ENCODE peak calls at places on chromosomes 2 and 18, in seven cellular contexts. P, M, J, L, U, Y and Z are unnamed samples.

GRCh38 chr18:39571511-39571910 is 2005.9 kb upstream of the CELF4 start:
- DNase-seq in P (no peak), M (peak; percentile 41), J (no peak), L (no peak), U (no peak), Y (peak; percentile 80), Z (no peak)

GRCh38 chr2:193837368-193837767 is 1642.6 kb upstream of the TMEFF2 start:
- DNase-seq in P (no peak), M (no peak), J (no peak), L (no peak), U (no peak), Y (no peak), Z (no peak)

GRCh38 chr2:227153307-227153706 is 10.7 kb downstream of the COL4A4 start:
- DNase-seq in P (no peak), M (no peak), J (no peak), L (no peak), U (no peak), Y (no peak), Z (no peak)

GRCh38 chr2:9558948-9559381 is 3.3 kb upstream of the ADAM17 start:
- DNase-seq in P (no peak), M (no peak), J (peak; percentile 93), L (no peak), U (no peak), Y (no peak), Z (no peak)

GRCh38 chr2:236887519-236887918 is 198.2 kb upstream of the COPS8 start:
- DNase-seq in P (peak; percentile 53), M (no peak), J (no peak), L (no peak), U (no peak), Y (peak; percentile 9), Z (no peak)

GRCh38 chr2:186543561-186544131 is 46.2 kb upstream of the ITGAV start:
- DNase-seq in P (no peak), M (no peak), J (no peak), L (no peak), U (no peak), Y (peak; percentile 12), Z (no peak)

GRCh38 chr2:24365051-24365450 is 4.7 kb upstream of the ITSN2 start:
- DNase-seq in P (no peak), M (no peak), J (peak; percentile 29), L (peak; percentile 90), U (no peak), Y (no peak), Z (peak; percentile 94)

GRCh38 chr2:225737556-225737955 is 338.0 kb downstream of the NYAP2 start:
- DNase-seq in P (no peak), M (no peak), J (peak; percentile 39), L (no peak), U (no peak), Y (no peak), Z (no peak)

GRCh38 chr2:141417246-141417797 is 713.5 kb downstream of the LRP1B start:
- DNase-seq in P (no peak), M (no peak), J (no peak), L (no peak), U (no peak), Y (no peak), Z (no peak)

GRCh38 chr2:195330513-195330956 is 326.5 kb upstream of the SLC39A10 start:
- DNase-seq in P (no peak), M (no peak), J (no peak), L (no peak), U (no peak), Y (no peak), Z (no peak)

GRCh38 chr18:3061581-3062416 is 48.9 kb upstream of the LPIN2 start:
- DNase-seq in P (no peak), M (no peak), J (no peak), L (no peak), U (no peak), Y (no peak), Z (no peak)

GRCh38 chr2:217905395-217905794 is 97.4 kb downstream of the TNS1 start:
- DNase-seq in P (no peak), M (no peak), J (no peak), L (peak; percentile 88), U (no peak), Y (no peak), Z (no peak)

GRCh38 chr2:119156891-119157773 is 1.4 kb downstream of the C1QL2 start:
- DNase-seq in P (no peak), M (no peak), J (no peak), L (no peak), U (no peak), Y (peak; percentile 57), Z (no peak)

GRCh38 chr18:48733854-48734253 is 195.0 kb downstream of the CTIF start:
- DNase-seq in P (no peak), M (no peak), J (no peak), L (peak; percentile 56), U (no peak), Y (no peak), Z (no peak)

GRCh38 chr18:79577451-79578395 is 101.9 kb upstream of the CTDP1 start:
- DNase-seq in P (peak; percentile 46), M (no peak), J (no peak), L (peak; percentile 80), U (no peak), Y (no peak), Z (peak; percentile 70)

GRCh38 chr2:179771791-179772190 is 89.6 kb downstream of the ZNF385B start:
- DNase-seq in P (no peak), M (no peak), J (peak; percentile 54), L (no peak), U (no peak), Y (no peak), Z (no peak)

GRCh38 chr18:47036298-47036874 is 965 bp upstream of the ELOA2 start:
- DNase-seq in P (no peak), M (peak; percentile 52), J (no peak), L (no peak), U (no peak), Y (peak; percentile 72), Z (no peak)

GRCh38 chr2:235859651-235860050 is 308.5 kb downstream of the GBX2 start:
- DNase-seq in P (no peak), M (no peak), J (no peak), L (peak; percentile 46), U (no peak), Y (no peak), Z (no peak)

GRCh38 chr2:235951980-235952379 is 216.2 kb downstream of the GBX2 start:
- DNase-seq in P (no peak), M (no peak), J (peak; percentile 14), L (no peak), U (no peak), Y (no peak), Z (no peak)

GRCh38 chr2:25305809-25306208 is 35.9 kb downstream of the DNMT3A start:
- DNase-seq in P (no peak), M (no peak), J (no peak), L (peak; percentile 55), U (no peak), Y (no peak), Z (no peak)

GRCh38 chr18:79552696-79553095 is 126.9 kb upstream of the CTDP1 start:
- DNase-seq in P (no peak), M (no peak), J (no peak), L (no peak), U (no peak), Y (no peak), Z (peak; percentile 52)

GRCh38 chr2:3267869-3268704 is 109.5 kb downstream of the EIPR1 start:
- DNase-seq in P (no peak), M (no peak), J (no peak), L (no peak), U (no peak), Y (no peak), Z (no peak)

GRCh38 chr2:3267549-3267867 is 110.1 kb downstream of the EIPR1 start:
- DNase-seq in P (no peak), M (no peak), J (no peak), L (no peak), U (no peak), Y (no peak), Z (no peak)

GRCh38 chr2:3265471-3265870 is 112.1 kb downstream of the EIPR1 start:
- DNase-seq in P (no peak), M (no peak), J (no peak), L (no peak), U (no peak), Y (no peak), Z (no peak)

GRCh38 chr2:3265981-3266726 is 111.5 kb downstream of the EIPR1 start:
- DNase-seq in P (no peak), M (no peak), J (no peak), L (no peak), U (peak; percentile 88), Y (peak; percentile 60), Z (no peak)

GRCh38 chr2:3266727-3267548 is 110.7 kb downstream of the EIPR1 start:
- DNase-seq in P (no peak), M (no peak), J (no peak), L (no peak), U (no peak), Y (no peak), Z (no peak)
- H3K27ac ChIP-seq in P (no peak overlapping the region), M (peak overlapping the region; percentile 22), J (no peak overlapping the region), L (no peak overlapping the region), U (no peak overlapping the region), Y (no peak overlapping the region), Z (no peak overlapping the region)

DNA sequence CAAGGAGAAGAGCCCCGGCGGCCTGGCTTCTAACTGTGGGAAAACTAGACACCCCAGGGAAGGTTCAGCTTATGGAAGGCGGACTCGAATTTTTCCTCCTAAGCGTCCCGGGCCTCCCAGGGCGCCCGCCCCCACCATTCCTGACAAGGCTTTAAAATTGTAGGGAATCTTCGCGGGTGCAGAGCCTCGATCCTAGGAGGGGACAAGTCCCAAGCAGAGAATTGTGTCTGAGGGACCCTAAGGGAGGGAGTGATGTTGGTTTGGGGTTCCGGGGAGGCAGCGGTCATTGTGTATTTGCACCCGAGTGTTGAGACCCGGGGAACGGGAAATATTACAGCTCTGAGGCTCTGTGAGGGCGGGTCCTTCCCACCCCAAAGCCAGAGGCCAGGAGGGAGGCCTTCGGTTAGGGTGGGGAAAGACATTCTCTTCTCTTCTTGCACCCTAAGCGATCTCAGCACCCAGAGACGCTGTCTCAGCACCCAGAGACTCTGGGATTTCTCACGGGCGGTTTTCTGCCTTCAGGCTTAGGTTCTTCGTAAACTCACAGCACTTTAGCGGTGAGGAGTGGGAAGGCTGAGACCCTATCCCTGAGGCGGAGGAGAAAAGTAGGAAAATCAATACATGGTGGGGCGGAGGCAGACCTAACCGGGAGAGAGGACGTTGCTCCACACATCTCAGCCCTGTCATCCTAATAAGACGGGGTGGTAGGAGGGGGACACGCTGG is 7.6 kb downstream of the OSR1 start:
- DNase-seq in P (no peak), M (peak; percentile 51), J (no peak), L (no peak), U (no peak), Y (no peak), Z (no peak)
- H3K27ac ChIP-seq in P (no peak overlapping the region), M (no peak overlapping the region), J (no peak overlapping the region), L (no peak overlapping the region), U (no peak overlapping the region), Y (no peak overlapping the region), Z (no peak overlapping the region)

GRCh38 chr2:161729-162128 is 102.1 kb downstream of the SH3YL1 start:
- DNase-seq in P (no peak), M (no peak), J (no peak), L (no peak), U (no peak), Y (no peak), Z (no peak)
- H3K27ac ChIP-seq in P (no peak overlapping the region), M (no peak overlapping the region), J (no peak overlapping the region), L (no peak overlapping the region), U (no peak overlapping the region), Y (no peak overlapping the region), Z (no peak overlapping the region)

DNA sequence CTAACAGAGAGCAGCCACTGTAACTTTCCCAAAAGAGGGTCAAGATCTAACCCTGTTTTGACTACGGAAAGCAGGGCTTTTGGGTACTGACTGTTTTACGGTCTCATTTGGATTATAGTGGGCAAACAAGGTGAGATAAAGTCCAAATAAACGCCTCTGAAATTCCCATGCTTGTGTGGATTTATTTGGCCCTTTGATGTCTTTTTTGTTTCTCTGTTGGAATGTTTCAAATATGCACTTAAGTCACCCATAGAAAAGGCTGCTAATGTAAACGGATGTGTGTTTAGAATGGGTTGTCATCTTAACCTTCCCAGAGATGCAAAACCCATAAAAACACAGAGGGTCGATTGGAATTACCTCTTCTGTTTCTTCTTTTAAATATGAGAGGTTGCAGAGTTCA is 19.1 kb upstream of the TANC1 start:
- DNase-seq in P (no peak), M (no peak), J (no peak), L (no peak), U (no peak), Y (no peak), Z (no peak)
- H3K27ac ChIP-seq in P (peak overlapping the region; percentile 82), M (no peak overlapping the region), J (no peak overlapping the region), L (no peak overlapping the region), U (no peak overlapping the region), Y (no peak overlapping the region), Z (no peak overlapping the region)